ENCODE peak calls at places on chromosomes 12 and 14, in nine cellular contexts. M, D, E, S, H, J, X, C and T are unnamed samples.

GRCh38 chr14:76274324-76274723 is 101.6 kb upstream of the ESRRB start:
- DNase-seq in M (no peak), D (no peak), E (no peak), S (no peak), H (no peak), J (no peak), X (no peak), C (no peak), T (no peak)

GRCh38 chr12:82415402-82415801 is 57.1 kb downstream of the METTL25 start:
- DNase-seq in M (peak; percentile 49), D (no peak), E (peak; percentile 4), S (no peak), H (no peak), J (no peak), X (no peak), C (no peak), T (no peak)

GRCh38 chr12:62692884-62693283 is 226.3 kb downstream of the MON2 start:
- DNase-seq in M (peak; percentile 88), D (no peak), E (peak; percentile 33), S (no peak), H (no peak), J (no peak), X (no peak), C (no peak), T (no peak)

GRCh38 chr12:47273191-47273626 is 193.4 kb upstream of the AMIGO2 start:
- DNase-seq in M (no peak), D (no peak), E (peak; percentile 60), S (no peak), H (no peak), J (no peak), X (no peak), C (no peak), T (no peak)

GRCh38 chr14:33475623-33476022 is 475.3 kb downstream of the EGLN3 start:
- DNase-seq in M (no peak), D (no peak), E (peak; percentile 27), S (no peak), H (peak; percentile 47), J (no peak), X (no peak), C (peak; percentile 34), T (peak; percentile 2)

GRCh38 chr14:55731881-55732498 is 152.0 kb downstream of the KTN1 start:
- DNase-seq in M (peak; percentile 24), D (no peak), E (no peak), S (no peak), H (peak; percentile 62), J (peak; percentile 42), X (no peak), C (peak; percentile 46), T (no peak)

GRCh38 chr12:104750061-104750460 is 208.0 kb downstream of the SLC41A2 start:
- DNase-seq in M (peak; percentile 75), D (no peak), E (no peak), S (peak; percentile 39), H (no peak), J (no peak), X (no peak), C (peak; percentile 93), T (no peak)

GRCh38 chr12:21527451-21528180 is 1.5 kb downstream of the SPX start:
- DNase-seq in M (peak; percentile 18), D (peak; percentile 41), E (peak; percentile 75), S (no peak), H (peak; percentile 56), J (no peak), X (peak; percentile 23), C (peak; percentile 87), T (no peak)

GRCh38 chr14:23252006-23252405 is 14.3 kb downstream of the RNF212B start:
- DNase-seq in M (no peak), D (no peak), E (no peak), S (no peak), H (no peak), J (no peak), X (no peak), C (no peak), T (no peak)

GRCh38 chr12:53805067-53805466 is 53.3 kb upstream of the CISTR start:
- DNase-seq in M (peak; percentile 64), D (no peak), E (no peak), S (no peak), H (no peak), J (no peak), X (no peak), C (no peak), T (no peak)

GRCh38 chr12:31961137-31961536 is 1.9 kb downstream of the RESF1 start:
- DNase-seq in M (no peak), D (no peak), E (no peak), S (no peak), H (no peak), J (no peak), X (no peak), C (no peak), T (no peak)

GRCh38 chr14:100037351-100037750 is 27.9 kb upstream of the EVL start:
- DNase-seq in M (peak; percentile 71), D (no peak), E (no peak), S (no peak), H (peak; percentile 30), J (no peak), X (no peak), C (no peak), T (no peak)

GRCh38 chr12:117461732-117462131 is 100.3 kb upstream of the NOS1 start:
- DNase-seq in M (no peak), D (no peak), E (no peak), S (no peak), H (no peak), J (no peak), X (no peak), C (no peak), T (no peak)

GRCh38 chr12:47799357-47799955 is 20.2 kb downstream of the HDAC7 start:
- DNase-seq in M (no peak), D (no peak), E (no peak), S (no peak), H (no peak), J (no peak), X (no peak), C (no peak), T (no peak)

GRCh38 chr12:54082402-54082892 is 28.8 kb downstream of the HOXC4 start:
- DNase-seq in M (no peak), D (no peak), E (no peak), S (no peak), H (peak; percentile 74), J (no peak), X (no peak), C (no peak), T (no peak)

GRCh38 chr14:68794130-68794855 is 1.4 kb upstream of the ZFP36L1 start:
- DNase-seq in M (peak; percentile 95), D (no peak), E (peak; percentile 86), S (peak; percentile 91), H (peak; percentile 85), J (peak; percentile 87), X (peak; percentile 85), C (peak; percentile 53), T (no peak)

GRCh38 chr14:68792022-68792829 is 641 bp downstream of the ZFP36L1 start:
- DNase-seq in M (no peak), D (no peak), E (peak; percentile 38), S (no peak), H (peak; percentile 29), J (no peak), X (no peak), C (no peak), T (no peak)

GRCh38 chr14:68794856-68795601 is 2.2 kb upstream of the ZFP36L1 start:
- DNase-seq in M (peak; percentile 95), D (no peak), E (peak; percentile 74), S (peak; percentile 66), H (peak; percentile 45), J (no peak), X (peak; percentile 44), C (peak; percentile 46), T (no peak)

GRCh38 chr14:68792830-68793733 is at the start of gene ZFP36L1:
- DNase-seq in M (peak; percentile 95), D (no peak), E (peak; percentile 97), S (peak; percentile 95), H (peak; percentile 92), J (peak; percentile 90), X (peak; percentile 90), C (peak; percentile 80), T (no peak)

DNA sequence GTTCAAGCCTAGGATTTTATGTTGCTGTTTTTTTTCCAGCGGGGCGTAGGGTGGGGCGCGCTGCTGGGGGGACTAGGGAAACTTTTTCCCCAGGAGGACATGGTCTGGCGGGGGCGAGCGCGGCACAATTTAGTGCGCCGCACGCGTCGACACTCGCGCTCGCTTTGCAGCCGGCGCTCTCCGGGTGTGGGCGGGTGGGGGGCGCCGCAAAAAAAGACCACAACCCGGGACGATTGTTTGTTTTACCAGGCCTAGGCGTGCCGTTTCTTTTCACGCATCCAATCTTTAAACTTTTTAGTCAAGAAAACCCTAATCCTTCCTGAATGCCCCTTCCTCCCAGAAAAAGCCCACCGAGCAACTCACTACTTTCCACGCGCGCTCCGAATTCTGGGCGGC is 865 bp upstream of the ZFP36L1 start:
- DNase-seq in M (no peak), D (no peak), E (no peak), S (no peak), H (no peak), J (no peak), X (no peak), C (no peak), T (no peak)
- TF ChIP-seq POLR2A in M (peak; percentile 52), D (no peak), E (peak; percentile 2), S (no peak), H (no peak), J (no peak), X (no peak), C (no peak), T (no peak)

GRCh38 chr14:35386673-35387125 is 17.9 kb downstream of the NFKBIA start:
- DNase-seq in M (no peak), D (no peak), E (no peak), S (no peak), H (no peak), J (no peak), X (peak; percentile 55), C (no peak), T (no peak)
- TF ChIP-seq POLR2A in M (no peak), D (no peak), E (no peak), S (no peak), H (no peak), J (no peak), X (no peak), C (no peak), T (no peak)

DNA sequence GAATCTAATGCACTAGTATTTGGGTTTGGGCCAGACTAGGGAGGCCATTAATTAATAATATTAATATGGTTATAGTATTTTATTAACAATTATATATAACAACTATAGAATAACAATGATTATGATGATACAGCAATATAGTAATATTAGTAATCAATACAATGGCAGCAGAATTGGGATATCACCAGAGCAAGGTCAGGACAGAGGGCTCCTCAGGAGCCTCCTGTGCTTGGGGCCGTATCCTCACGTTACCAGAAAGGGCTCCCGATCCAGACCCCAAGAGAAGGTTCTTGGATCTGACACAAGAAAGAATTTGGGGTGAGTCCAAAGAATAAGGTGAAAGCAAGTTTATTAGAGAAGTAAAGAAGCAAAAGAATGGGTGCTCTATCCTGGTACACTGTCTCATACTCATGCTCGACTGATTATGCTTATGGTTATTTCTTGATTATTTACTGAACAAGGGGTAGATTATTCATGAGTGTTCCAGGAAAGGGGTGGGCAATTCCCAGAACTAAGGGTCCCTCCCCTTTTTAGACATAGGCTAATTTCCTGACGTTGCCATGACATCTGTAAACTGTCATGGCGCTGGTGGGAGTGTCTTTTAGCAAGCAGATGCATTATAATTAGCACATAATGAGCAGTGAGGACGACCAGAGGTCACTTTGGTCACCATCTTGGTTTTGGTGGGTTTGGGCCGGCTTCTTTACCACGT is 61.6 kb downstream of the RIN3 start:
- DNase-seq in M (no peak), D (no peak), E (no peak), S (no peak), H (no peak), J (no peak), X (no peak), C (no peak), T (no peak)
- TF ChIP-seq POLR2A in M (no peak), D (peak; percentile 43), E (no peak), S (no peak), H (no peak), J (no peak), X (no peak), C (no peak), T (no peak)

GRCh38 chr12:132825089-132825488 is 3.6 kb downstream of the GOLGA3 start:
- DNase-seq in M (no peak), D (no peak), E (no peak), S (no peak), H (no peak), J (no peak), X (no peak), C (no peak), T (no peak)
- TF ChIP-seq POLR2A in M (no peak), D (no peak), E (no peak), S (no peak), H (no peak), J (no peak), X (no peak), C (no peak), T (no peak)